ENCODE peak calls at places on chromosomes 13 and 19, in five cellular contexts. F is neuronal stem cell, P is H9, O is H1, A is trophoblast cell. S is an unnamed sample.

GRCh38 chr19:36876993-36877938 is 26.6 kb downstream of the ZNF345 start:
- DNase-seq in O (no peak), P (no peak), A (peak), F (no peak), S (peak)

GRCh38 chr19:1455002-1455335 is 5.0 kb downstream of the APC2 start:
- DNase-seq in P (no peak), O (no peak), F (no peak), A (no peak), S (no peak)

GRCh38 chr13:94325660-94326059 is 153.8 kb downstream of the DCT start:
- DNase-seq in O (no peak), F (no peak), A (peak), P (no peak), S (peak)

GRCh38 chr13:98549006-98549727 is 27.7 kb downstream of the STK24 start:
- DNase-seq in P (no peak), A (peak), O (no peak), F (no peak), S (peak)

GRCh38 chr19:4506449-4507149 is 11.7 kb downstream of the PLIN4 start:
- DNase-seq in A (peak), O (no peak), P (no peak), F (no peak), S (peak)

GRCh38 chr13:41428155-41428554 is 29.2 kb upstream of the RGCC start:
- DNase-seq in O (no peak), F (peak), P (peak), A (no peak), S (no peak)

GRCh38 chr19:33501957-33502356 is 19.6 kb downstream of the PEPD start:
- DNase-seq in F (no peak), O (no peak), P (no peak), A (no peak), S (no peak)

GRCh38 chr13:47897411-47898050 is 103.5 kb downstream of the SUCLA2 start:
- DNase-seq in F (no peak), O (no peak), P (peak), A (peak), S (no peak)

GRCh38 chr13:99027661-99028425 is 50.0 kb upstream of the DOCK9 start:
- DNase-seq in P (no peak), O (no peak), F (no peak), A (no peak), S (no peak)

GRCh38 chr13:112838038-112838965 is 130.7 kb upstream of the MCF2L start:
- DNase-seq in A (peak), F (no peak), P (no peak), O (no peak), S (no peak)
- H2BK12ac ChIP-seq in A (no peak), F (no peak), P (no peak), O (no peak), S (no peak)

DNA sequence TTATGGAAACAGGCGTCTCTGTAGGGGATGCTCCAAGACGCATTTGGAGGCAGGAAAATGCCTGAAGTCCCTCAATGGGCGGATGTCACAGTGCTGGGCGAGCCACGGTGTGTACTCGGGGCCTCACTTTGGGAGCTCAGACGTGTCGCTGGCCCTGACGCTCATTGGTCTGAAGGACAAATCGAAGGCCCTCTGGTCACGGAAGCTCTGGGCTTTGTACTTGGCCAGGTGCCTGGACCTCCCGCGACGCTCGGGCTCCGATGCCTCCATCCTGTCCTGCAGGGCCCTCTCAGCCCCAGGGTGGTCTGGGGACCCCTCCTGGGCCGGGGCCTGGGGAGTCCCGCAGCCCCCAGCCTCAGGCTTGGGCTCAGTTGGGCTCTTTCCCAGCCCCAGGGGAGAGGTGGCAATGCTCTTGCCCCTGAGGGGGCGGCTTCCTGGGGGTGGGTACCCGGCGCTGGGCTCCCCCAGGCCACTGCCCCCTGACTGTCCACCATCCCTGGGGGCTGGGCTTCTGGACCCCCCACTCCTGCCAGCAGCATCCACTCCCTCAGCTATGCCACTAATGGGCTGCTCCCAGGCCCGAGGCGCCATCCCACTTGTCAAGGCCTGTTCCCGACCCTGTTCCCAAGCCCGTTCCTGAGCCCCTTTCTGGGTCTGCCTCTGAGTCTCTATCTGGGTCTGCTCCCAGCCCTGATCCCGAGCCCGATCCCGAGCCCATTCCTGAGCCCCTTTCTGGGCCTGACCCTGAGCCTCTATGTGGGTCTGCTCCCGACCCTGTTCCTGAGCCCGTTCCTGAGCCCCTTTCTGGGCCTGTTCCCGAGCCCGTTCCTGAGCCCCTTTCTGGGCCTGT is 39.5 kb upstream of the GRTP1 start:
- DNase-seq in O (no peak), P (peak), F (no peak), A (no peak), S (no peak)
- H3K27ac ChIP-seq in O (no peak), P (no peak), F (no peak), A (no peak), S (no peak)

GRCh38 chr13:49395416-49396277 is 48.2 kb downstream of the CAB39L start:
- DNase-seq in A (no peak), P (no peak), F (no peak), O (no peak), S (no peak)

GRCh38 chr13:49403966-49404365 is 39.9 kb downstream of the CAB39L start:
- DNase-seq in F (no peak), A (peak), O (no peak), P (no peak), S (no peak)

GRCh38 chr13:49404621-49405020 is 39.2 kb downstream of the CAB39L start:
- DNase-seq in O (no peak), F (no peak), A (no peak), P (no peak), S (no peak)

GRCh38 chr13:49399801-49400472 is 43.9 kb downstream of the CAB39L start:
- DNase-seq in P (no peak), O (no peak), F (no peak), A (peak), S (no peak)

DNA sequence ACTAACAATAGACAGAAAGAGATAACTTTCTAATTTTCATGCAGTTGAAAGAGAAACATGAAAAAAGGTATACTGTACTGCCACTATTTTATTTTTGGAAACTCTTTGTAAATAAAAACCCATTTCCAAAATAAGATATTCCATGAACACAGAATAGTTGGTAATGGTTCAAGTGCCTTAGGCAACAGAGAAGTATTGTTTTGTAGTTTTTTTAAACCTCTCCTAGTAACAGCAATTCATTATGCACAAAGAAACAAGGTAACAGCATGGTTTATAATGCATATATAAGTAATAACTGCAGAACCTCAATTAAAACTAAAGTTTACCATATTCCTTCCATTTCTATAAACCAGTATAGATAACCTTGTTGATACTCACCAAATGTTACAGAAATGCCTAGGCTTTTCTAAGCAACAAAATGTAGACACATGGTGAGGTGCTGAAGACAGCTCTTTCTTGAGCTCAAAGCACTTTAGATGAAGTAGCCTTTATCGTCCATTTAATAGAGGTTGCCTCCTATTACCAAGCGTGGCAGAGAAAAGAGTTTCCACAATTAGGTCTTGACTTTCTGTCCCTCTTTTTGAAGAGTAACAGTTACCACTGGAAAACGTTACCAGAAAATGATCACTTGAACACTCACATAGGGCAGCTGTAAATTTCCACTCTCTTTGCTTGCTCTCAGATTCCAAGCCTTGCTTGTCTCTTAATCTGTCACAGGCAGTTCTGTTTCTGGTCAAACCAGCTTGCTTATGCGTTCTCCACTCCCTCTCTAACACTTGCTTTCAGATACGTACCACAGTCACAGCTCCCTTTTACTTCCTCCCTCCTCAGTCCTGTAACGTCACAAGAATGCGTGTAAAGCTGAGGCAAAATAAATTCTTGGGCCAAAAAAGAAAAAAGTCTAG is 42.9 kb downstream of the CAB39L start:
- DNase-seq in F (peak), O (no peak), P (no peak), A (peak), S (peak)
- H3K18ac ChIP-seq in F (no peak), O (no peak), P (no peak), A (no peak), S (no peak)

GRCh38 chr13:45003417-45003816 is 14.1 kb downstream of the GPALPP1 start:
- DNase-seq in A (no peak), F (no peak), O (no peak), P (no peak), S (no peak)
- H2BK12ac ChIP-seq in A (no peak), F (no peak), O (no peak), P (no peak), S (no peak)

GRCh38 chr19:3389876-3390361 is 23.5 kb downstream of the NFIC start:
- DNase-seq in F (no peak), O (no peak), A (no peak), P (peak), S (peak)

GRCh38 chr19:3383121-3383722 is 16.8 kb downstream of the NFIC start:
- DNase-seq in O (no peak), A (no peak), P (no peak), F (no peak), S (no peak)

GRCh38 chr19:3389446-3389778 is 23.0 kb downstream of the NFIC start:
- DNase-seq in O (no peak), P (no peak), F (no peak), A (no peak), S (no peak)

GRCh38 chr19:3387645-3388589 is 21.5 kb downstream of the NFIC start:
- DNase-seq in F (no peak), O (no peak), P (no peak), A (no peak), S (no peak)

DNA sequence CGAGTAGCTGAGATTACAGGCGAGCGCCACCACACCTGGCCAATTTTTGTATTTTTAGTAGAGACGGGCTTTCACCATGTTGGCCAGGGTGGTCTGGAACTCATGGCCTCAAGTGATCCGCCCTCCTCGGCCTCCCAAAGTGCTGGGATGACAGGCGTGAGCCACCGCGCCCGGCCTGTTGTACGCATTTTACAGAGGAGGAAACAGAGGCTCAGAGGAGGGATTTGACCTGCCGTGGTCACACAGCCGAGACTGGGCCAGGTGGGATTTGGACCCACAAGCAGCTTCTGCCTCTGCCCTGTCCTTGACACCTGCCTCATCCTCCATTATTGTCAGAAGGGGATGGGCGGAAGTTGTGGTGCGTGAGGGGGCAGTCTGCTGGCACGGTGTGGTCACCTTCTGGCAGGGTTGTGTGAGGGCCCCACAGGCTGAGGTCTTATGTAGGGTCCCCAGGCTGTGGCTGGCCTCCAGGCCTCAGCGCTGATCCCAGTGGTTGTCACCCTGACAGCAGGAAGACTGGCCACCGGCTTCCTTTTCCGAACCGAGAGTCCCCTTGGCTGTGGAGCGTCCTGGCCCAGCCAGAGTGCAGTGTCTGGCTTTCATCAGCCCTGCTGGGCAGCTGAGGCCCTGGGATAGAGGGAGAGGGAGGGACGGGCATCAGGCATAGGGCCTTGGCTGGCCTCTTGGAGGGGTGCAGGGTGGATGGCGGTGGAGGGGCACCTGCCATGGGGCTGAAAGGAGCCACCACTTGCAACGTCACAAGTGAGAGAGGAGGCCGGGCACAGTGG is 20.3 kb downstream of the NFIC start:
- DNase-seq in P (no peak), F (no peak), O (no peak), A (no peak), S (no peak)
- H3K27ac ChIP-seq in P (no peak), F (no peak), O (no peak), A (no peak), S (no peak)

DNA sequence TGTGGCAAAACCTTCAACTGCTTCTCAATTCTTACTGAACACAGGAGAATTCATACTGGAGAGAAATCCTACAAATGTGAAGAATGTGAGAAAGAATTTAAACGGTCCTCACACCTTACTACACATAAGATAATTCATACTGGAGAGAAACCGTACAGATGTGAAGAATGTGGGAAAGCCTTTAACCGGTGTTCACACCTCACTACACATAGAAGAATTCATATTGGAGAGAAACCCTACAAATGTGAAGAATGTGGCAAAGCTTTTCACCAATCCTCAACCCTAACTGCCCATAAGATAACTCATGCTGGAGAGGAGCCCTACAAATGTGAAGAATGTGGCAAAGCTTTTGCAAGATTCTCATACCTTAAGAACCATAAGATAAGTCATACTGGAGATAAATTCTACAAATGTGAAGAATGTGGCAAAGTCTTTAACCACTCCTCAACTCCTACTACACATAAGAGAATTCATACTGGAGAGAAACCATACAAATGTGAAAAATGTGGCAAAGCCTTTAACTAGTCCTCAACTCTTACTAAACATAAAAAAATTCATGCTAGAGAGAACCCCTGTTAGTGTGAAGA is 111.7 kb downstream of the ZNF100 start:
- DNase-seq in O (no peak), A (peak), F (no peak), P (no peak), S (no peak)
- H3K18ac ChIP-seq in O (no peak), A (no peak), F (no peak), P (no peak), S (no peak)

GRCh38 chr13:80278706-80279105 is 62.2 kb downstream of the SPRY2 start:
- DNase-seq in O (no peak), F (no peak), A (no peak), P (no peak), S (no peak)
- H2BK12ac ChIP-seq in O (no peak), F (peak), A (no peak), P (no peak), S (no peak)

S was measured in mesenchymal stem cell.